ENCODE peak calls at places on chromosomes 5 and 9, in nine cellular contexts. V is naive thymus-derived CD4-positive, alpha-beta T cell; J is right cardiac atrium; L is choroid plexus epithelial cell; R is A549; T is lung; O is AG04449; Y is aorta; Q is fibroblast of mammary gland. U is an unnamed sample.

GRCh38 chr5:39896706-39897105 is 471.9 kb upstream of the DAB2 start:
- DNase-seq in V (no peak), J (no peak), L (no peak), R (no peak), T (no peak), O (no peak), Y (no peak), Q (no peak), U (no peak)

GRCh38 chr5:88827997-88828396 is 55.0 kb downstream of the MEF2C start:
- DNase-seq in V (no peak), J (no peak), L (no peak), R (no peak), T (no peak), O (no peak), Y (no peak), Q (no peak), U (no peak)

GRCh38 chr9:121138973-121139372 is 62.7 kb downstream of the RAB14 start:
- DNase-seq in V (no peak), J (no peak), L (no peak), R (no peak), T (no peak), O (no peak), Y (no peak), Q (no peak), U (no peak)

GRCh38 chr5:32444191-32444945 is at the start of gene ZFR:
- DNase-seq in V (peak; percentile 93), J (peak; percentile 97), L (peak; percentile 92), R (peak; percentile 92), T (peak; percentile 92), O (no peak), Y (peak; percentile 96), Q (peak; percentile 84), U (peak; percentile 98)

GRCh38 chr5:10351199-10351881 is 2.2 kb upstream of the MARCHF6 start:
- DNase-seq in V (no peak), J (no peak), L (peak; percentile 97), R (no peak), T (no peak), O (no peak), Y (no peak), Q (peak; percentile 72), U (no peak)

GRCh38 chr9:70902705-70903131 is 218.7 kb downstream of the TRPM3 start:
- DNase-seq in V (no peak), J (peak; percentile 23), L (peak; percentile 98), R (peak; percentile 2), T (no peak), O (peak; percentile 99), Y (peak; percentile 51), Q (peak; percentile 100), U (no peak)

GRCh38 chr9:137426018-137426681 is 3.0 kb downstream of the NOXA1 start:
- DNase-seq in V (no peak), J (peak; percentile 51), L (no peak), R (no peak), T (no peak), O (no peak), Y (peak; percentile 44), Q (no peak), U (peak; percentile 85)

GRCh38 chr5:37715361-37715760 is 124.5 kb downstream of the GDNF start:
- DNase-seq in V (no peak), J (no peak), L (no peak), R (no peak), T (no peak), O (no peak), Y (no peak), Q (peak; percentile 81), U (no peak)

GRCh38 chr5:56319281-56320242 is 86.4 kb upstream of the ANKRD55 start:
- DNase-seq in V (no peak), J (peak; percentile 81), L (peak; percentile 50), R (no peak), T (peak; percentile 30), O (no peak), Y (peak; percentile 62), Q (peak; percentile 76), U (peak; percentile 45)

GRCh38 chr9:92489209-92489608 is 6.9 kb upstream of the ASPN start:
- DNase-seq in V (no peak), J (no peak), L (no peak), R (no peak), T (no peak), O (no peak), Y (no peak), Q (peak; percentile 54), U (no peak)

GRCh38 chr5:138536665-138537315 is 6.2 kb downstream of the ETF1 start:
- DNase-seq in V (no peak), J (no peak), L (peak; percentile 44), R (no peak), T (no peak), O (no peak), Y (no peak), Q (peak; percentile 33), U (no peak)

GRCh38 chr9:26131891-26132290 is 453.6 kb upstream of the TUSC1 start:
- DNase-seq in V (no peak), J (no peak), L (peak; percentile 3), R (no peak), T (no peak), O (no peak), Y (no peak), Q (peak; percentile 59), U (peak; percentile 33)

GRCh38 chr9:92501671-92502393 is 19.5 kb upstream of the ASPN start:
- DNase-seq in V (no peak), J (peak; percentile 70), L (peak; percentile 55), R (peak; percentile 43), T (no peak), O (no peak), Y (peak; percentile 68), Q (peak; percentile 55), U (no peak)

GRCh38 chr9:38380872-38381534 is 11.5 kb upstream of the ALDH1B1 start:
- DNase-seq in V (no peak), J (no peak), L (peak; percentile 52), R (peak; percentile 27), T (no peak), O (no peak), Y (peak; percentile 29), Q (no peak), U (no peak)

GRCh38 chr9:118522093-118523028 is 818.2 kb downstream of the TLR4 start:
- DNase-seq in V (no peak), J (peak; percentile 46), L (peak; percentile 90), R (peak; percentile 20), T (no peak), O (no peak), Y (peak; percentile 59), Q (peak; percentile 62), U (no peak)

GRCh38 chr9:74570879-74571512 is 73.9 kb downstream of the RORB start:
- DNase-seq in V (no peak), J (no peak), L (peak; percentile 70), R (peak; percentile 9), T (no peak), O (no peak), Y (no peak), Q (peak; percentile 56), U (no peak)

GRCh38 chr5:38540348-38540747 is 16.1 kb downstream of the LIFR start:
- DNase-seq in V (no peak), J (peak; percentile 71), L (no peak), R (no peak), T (peak; percentile 50), O (no peak), Y (peak; percentile 55), Q (no peak), U (no peak)

GRCh38 chr9:107606149-107606790 is 116.7 kb upstream of the KLF4 start:
- DNase-seq in V (no peak), J (no peak), L (no peak), R (no peak), T (no peak), O (no peak), Y (no peak), Q (no peak), U (no peak)

GRCh38 chr9:106697799-106698591 is 165.0 kb upstream of the ZNF462 start:
- DNase-seq in V (no peak), J (peak; percentile 92), L (peak; percentile 71), R (no peak), T (peak; percentile 71), O (peak; percentile 52), Y (peak; percentile 77), Q (peak; percentile 78), U (peak; percentile 91)

GRCh38 chr5:172878585-172879433 is 44.8 kb downstream of the ERGIC1 start:
- DNase-seq in V (no peak), J (no peak), L (peak; percentile 51), R (no peak), T (no peak), O (no peak), Y (peak; percentile 72), Q (peak; percentile 79), U (no peak)
- H3K4me3 ChIP-seq in V (no peak overlapping the region), J (no peak overlapping the region), L (no peak overlapping the region), R (no peak overlapping the region), T (no peak overlapping the region), O (peak overlapping the region; percentile 23), Y (no peak overlapping the region), Q (no peak overlapping the region), U (no peak overlapping the region)

DNA sequence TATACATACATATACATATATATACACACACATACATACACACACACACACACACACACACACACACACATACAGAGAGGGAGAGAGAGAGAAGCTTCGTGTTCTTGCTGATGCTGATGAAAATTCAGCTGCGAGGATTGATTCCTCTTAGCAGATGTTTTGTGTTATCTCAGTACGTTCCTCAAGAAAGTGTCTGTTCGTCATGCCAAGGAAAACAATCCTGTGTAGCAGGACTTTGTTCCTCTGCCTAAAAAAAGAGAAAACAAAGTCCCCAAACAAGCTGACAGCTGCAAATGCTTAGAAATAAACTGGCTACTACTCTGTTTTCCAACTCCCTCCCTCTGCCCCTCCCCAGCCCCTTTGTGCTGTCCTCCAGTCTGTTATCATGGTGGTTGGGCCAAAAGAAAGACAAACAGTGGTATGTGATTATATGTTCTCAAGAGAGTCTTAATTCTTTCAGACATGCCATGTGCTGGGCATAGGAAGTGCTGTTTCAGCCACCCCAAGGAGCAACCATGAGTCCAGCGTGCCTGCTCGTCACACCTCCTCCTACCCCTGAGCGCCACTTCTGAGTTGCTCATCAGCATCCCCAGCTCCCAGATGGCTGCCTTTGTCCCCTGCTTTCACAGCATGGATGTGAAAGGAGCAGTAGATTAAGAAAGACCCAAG is 71.5 kb upstream of the EQTN start:
- DNase-seq in V (no peak), J (no peak), L (peak; percentile 74), R (no peak), T (no peak), O (no peak), Y (no peak), Q (peak; percentile 88), U (no peak)
- H3K4me3 ChIP-seq in V (no peak overlapping the region), J (no peak overlapping the region), L (no peak overlapping the region), R (no peak overlapping the region), T (no peak overlapping the region), O (no peak overlapping the region), Y (no peak overlapping the region), Q (no peak overlapping the region), U (no peak overlapping the region)

DNA sequence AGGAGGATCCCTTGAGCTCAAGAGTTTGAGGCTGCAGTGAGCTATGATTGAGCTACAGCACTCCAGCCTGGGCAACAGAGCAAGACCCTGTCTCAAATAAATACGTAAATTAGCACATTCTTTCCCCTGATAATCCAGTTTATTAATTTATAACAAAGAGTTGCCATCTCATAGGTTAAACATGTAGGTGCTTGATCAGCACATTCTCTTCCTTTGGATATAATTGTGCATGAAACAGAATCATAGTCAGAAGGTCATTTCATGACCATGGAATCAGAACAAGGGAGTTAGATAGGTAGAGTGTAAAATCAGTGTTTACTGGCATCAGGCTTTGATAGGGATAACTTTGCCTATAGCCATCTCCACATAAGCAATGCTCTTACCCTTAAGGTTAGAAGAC is 43.0 kb upstream of the KIAA1958 start:
- DNase-seq in V (no peak), J (no peak), L (no peak), R (no peak), T (no peak), O (no peak), Y (no peak), Q (no peak), U (no peak)
- H3K4me3 ChIP-seq in V (no peak overlapping the region), J (no peak overlapping the region), L (no peak overlapping the region), R (no peak overlapping the region), T (no peak overlapping the region), O (no peak overlapping the region), Y (no peak overlapping the region), Q (no peak overlapping the region), U (no peak overlapping the region)

GRCh38 chr5:19388391-19388790 is 599.6 kb downstream of the CDH18 start:
- DNase-seq in V (no peak), J (no peak), L (no peak), R (no peak), T (no peak), O (no peak), Y (no peak), Q (no peak), U (no peak)
- H3K4me3 ChIP-seq in V (no peak overlapping the region), J (no peak overlapping the region), L (no peak overlapping the region), R (no peak overlapping the region), T (no peak overlapping the region), O (no peak overlapping the region), Y (no peak overlapping the region), Q (no peak overlapping the region), U (no peak overlapping the region)